ENCODE peak calls at places on chromosomes 13 and 19, in six cellular contexts. Y, V, A, O, U and J are unnamed samples.

GRCh38 chr19:2544576-2545415 is 68.9 kb downstream of the GADD45B start:
- DNase-seq in Y (no peak), V (no peak), A (peak), O (no peak), U (no peak), J (no peak)

GRCh38 chr13:74037762-74038161 is 96.4 kb downstream of the KLF12 start:
- DNase-seq in Y (no peak), V (no peak), A (no peak), O (no peak), U (no peak), J (no peak)

GRCh38 chr19:821228-821975 is at the start of gene PLPPR3:
- DNase-seq in Y (no peak), V (no peak), A (no peak), O (no peak), U (peak), J (no peak)

GRCh38 chr19:29483944-29484581 is 41.7 kb upstream of the VSTM2B start:
- DNase-seq in Y (no peak), V (no peak), A (peak), O (no peak), U (no peak), J (no peak)

GRCh38 chr13:68715651-68716050 is 1392.0 kb upstream of the ATXN8OS start:
- DNase-seq in Y (no peak), V (no peak), A (no peak), O (no peak), U (no peak), J (no peak)

GRCh38 chr19:42090687-42091086 is 14.7 kb downstream of the ZNF574 start:
- DNase-seq in Y (no peak), V (no peak), A (no peak), O (no peak), U (no peak), J (no peak)

GRCh38 chr13:65854431-65854830 is 1375.7 kb downstream of the PCDH9 start:
- DNase-seq in Y (no peak), V (no peak), A (no peak), O (no peak), U (no peak), J (no peak)

GRCh38 chr13:105336706-105337582 is 1198.5 kb downstream of the EFNB2 start:
- DNase-seq in Y (no peak), V (peak), A (peak), O (peak), U (no peak), J (peak)

GRCh38 chr13:113176292-113176691 is 17.8 kb downstream of the PROZ start:
- DNase-seq in Y (peak), V (no peak), A (no peak), O (no peak), U (no peak), J (no peak)

GRCh38 chr13:110293037-110293436 is 13.9 kb downstream of the COL4A1 start:
- DNase-seq in Y (no peak), V (no peak), A (no peak), O (no peak), U (no peak), J (no peak)

GRCh38 chr19:17332677-17333581 is 1.7 kb downstream of the ANO8 start:
- DNase-seq in Y (no peak), V (peak), A (no peak), O (peak), U (peak), J (peak)

GRCh38 chr19:2049741-2050348 is 1.2 kb downstream of the MKNK2 start:
- DNase-seq in Y (peak), V (peak), A (peak), O (peak), U (peak), J (peak)

GRCh38 chr13:111954681-111955411 is 112.1 kb upstream of the SOX1 start:
- DNase-seq in Y (no peak), V (no peak), A (no peak), O (no peak), U (no peak), J (no peak)

GRCh38 chr13:52026246-52026626 is 1.7 kb downstream of the UTP14C start:
- DNase-seq in Y (no peak), V (no peak), A (no peak), O (no peak), U (no peak), J (no peak)

GRCh38 chr13:48532146-48532472 is 771 bp downstream of the RCBTB2 start:
- DNase-seq in Y (no peak), V (peak), A (no peak), O (peak), U (no peak), J (no peak)

GRCh38 chr19:47483200-47483599 is 819 bp downstream of the KPTN start:
- DNase-seq in Y (no peak), V (no peak), A (no peak), O (no peak), U (no peak), J (no peak)

GRCh38 chr19:50315773-50316448 is 13.3 kb downstream of the KCNC3 start:
- DNase-seq in Y (no peak), V (peak), A (no peak), O (no peak), U (peak), J (no peak)

GRCh38 chr19:50639121-50640112 is at the start of gene SYT3:
- DNase-seq in Y (peak), V (no peak), A (peak), O (peak), U (peak), J (peak)

GRCh38 chr19:36417752-36418286 is 625 bp downstream of the ZFP82 start:
- DNase-seq in Y (no peak), V (no peak), A (no peak), O (no peak), U (peak), J (peak)

GRCh38 chr13:87671031-87671823 is at the start of gene SLITRK5:
- DNase-seq in Y (no peak), V (peak), A (peak), O (peak), U (peak), J (peak)